ENCODE peak calls at places on chromosome 19, in four cellular contexts. I, O, Y and N are unnamed samples.

GRCh38 chr19:55289117-55289796 is 5.5 kb downstream of the BRSK1 start:
- DNase-seq in I (peak), O (no peak), Y (no peak), N (no peak)

GRCh38 chr19:49818691-49819331 is 722 bp downstream of the MED25 start:
- DNase-seq in I (no peak), O (no peak), Y (no peak), N (no peak)

GRCh38 chr19:15194938-15195337 is 5.9 kb downstream of the NOTCH3 start:
- DNase-seq in I (no peak), O (no peak), Y (no peak), N (no peak)

GRCh38 chr19:29988351-29988750 is 46.3 kb downstream of the URI1 start:
- DNase-seq in I (no peak), O (no peak), Y (peak), N (no peak)

GRCh38 chr19:35209646-35210045 is 18.9 kb downstream of the FAM187B start:
- DNase-seq in I (no peak), O (no peak), Y (no peak), N (no peak)

GRCh38 chr19:44643605-44644390 is at the start of gene PVR:
- DNase-seq in I (peak), O (no peak), Y (peak), N (peak)

GRCh38 chr19:46746281-46746965 is at the start of gene STRN4:
- DNase-seq in I (peak), O (no peak), Y (no peak), N (no peak)

GRCh38 chr19:10872551-10873107 is 1.3 kb downstream of the CARM1 start:
- DNase-seq in I (no peak), O (no peak), Y (no peak), N (no peak)

GRCh38 chr19:16824658-16825311 is 4.4 kb upstream of the SIN3B start:
- DNase-seq in I (no peak), O (no peak), Y (no peak), N (no peak)

GRCh38 chr19:30492581-30492980 is 120.4 kb downstream of the ZNF536 start:
- DNase-seq in I (no peak), O (no peak), Y (no peak), N (no peak)

GRCh38 chr19:40365613-40366401 is 17.3 kb downstream of the PLD3 start:
- DNase-seq in I (peak), O (no peak), Y (no peak), N (peak)

GRCh38 chr19:45130888-45131615 is 29.7 kb downstream of the NKPD1 start:
- DNase-seq in I (no peak), O (no peak), Y (peak), N (peak)

DNA sequence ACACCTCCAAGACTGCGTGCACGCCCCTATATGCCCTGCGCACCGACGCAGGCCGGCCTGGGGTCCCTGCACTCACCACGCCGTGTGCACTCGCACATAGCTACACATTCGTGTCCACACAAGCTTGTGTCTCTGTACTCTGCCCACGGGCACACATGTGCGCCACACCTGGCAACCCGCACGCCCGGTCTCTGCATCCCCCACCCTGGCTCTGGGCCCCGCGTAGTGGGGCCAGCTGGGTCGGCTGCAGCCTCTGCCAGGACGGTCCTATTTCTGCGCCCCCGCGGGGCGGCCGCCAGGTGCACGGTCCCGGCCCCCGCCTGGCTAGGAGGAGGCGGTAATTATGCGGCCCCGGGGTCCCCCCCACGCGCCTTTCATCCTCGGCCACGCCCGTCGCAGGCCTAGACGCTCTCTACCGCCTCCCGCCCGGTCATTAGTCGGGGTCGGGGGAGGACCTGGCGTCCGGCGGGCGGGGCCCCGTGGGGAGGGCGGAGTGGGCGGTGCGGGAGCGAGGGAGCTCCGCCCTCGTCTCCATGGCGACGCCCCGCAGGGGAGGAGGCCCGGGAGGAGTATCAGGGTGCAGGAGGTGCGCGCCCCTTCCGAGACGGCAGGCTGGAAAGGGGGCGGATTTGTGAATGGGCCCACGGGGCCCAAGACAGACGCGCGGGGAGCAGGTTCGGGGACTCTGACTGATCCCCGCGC is 2.9 kb upstream of the CIRBP start:
- DNase-seq in I (peak), O (no peak), Y (peak), N (peak)
- TF ChIP-seq PBX3 in I (no peak), O (no peak), Y (no peak), N (no peak)

GRCh38 chr19:19362075-19362474 is 41.4 kb downstream of the MAU2 start:
- DNase-seq in I (no peak), O (no peak), Y (no peak), N (no peak)
- TF ChIP-seq PBX3 in I (no peak), O (no peak), Y (no peak), N (no peak)

GRCh38 chr19:56291857-56292256 is 19.3 kb downstream of the EDDM13 start:
- DNase-seq in I (no peak), O (no peak), Y (no peak), N (no peak)

GRCh38 chr19:56297010-56297409 is 17.6 kb downstream of the ZSCAN5A start:
- DNase-seq in I (no peak), O (no peak), Y (no peak), N (no peak)

GRCh38 chr19:56299688-56300087 is 15.0 kb downstream of the ZSCAN5A start:
- DNase-seq in I (no peak), O (no peak), Y (no peak), N (no peak)

GRCh38 chr19:56294557-56294956 is 20.1 kb downstream of the ZSCAN5A start:
- DNase-seq in I (no peak), O (no peak), Y (no peak), N (no peak)

GRCh38 chr19:56295531-56296455 is 18.8 kb downstream of the ZSCAN5A start:
- DNase-seq in I (no peak), O (no peak), Y (no peak), N (no peak)
- TF ChIP-seq PBX3 in I (no peak), O (no peak), Y (no peak), N (no peak)

GRCh38 chr19:19909654-19910053 is 8.9 kb downstream of the ZNF93 start:
- DNase-seq in I (no peak), O (no peak), Y (no peak), N (no peak)

GRCh38 chr19:19911150-19911549 is 10.4 kb downstream of the ZNF93 start:
- DNase-seq in I (no peak), O (no peak), Y (no peak), N (no peak)
- TF ChIP-seq PBX3 in I (peak), O (no peak), Y (no peak), N (no peak)

DNA sequence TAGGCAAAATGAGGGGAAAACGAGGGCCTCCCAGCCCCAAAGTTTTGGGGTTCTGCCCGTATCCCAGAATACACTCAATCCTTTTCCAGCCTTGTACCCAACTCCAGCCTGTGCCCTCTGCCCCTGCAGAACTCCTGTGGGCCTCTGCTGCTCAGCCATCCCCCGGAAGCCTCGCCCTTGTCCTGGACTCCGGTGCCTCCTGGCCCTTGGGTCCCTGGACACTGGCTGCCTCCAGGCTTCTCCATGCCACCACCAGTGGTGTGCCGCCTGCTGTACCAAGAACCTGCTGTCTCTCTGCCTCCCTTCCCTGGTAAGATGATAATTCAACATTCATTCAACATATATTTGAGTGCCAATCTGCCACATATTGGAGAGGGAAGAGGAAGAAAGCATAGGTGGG is 3.8 kb downstream of the DMRTC2 start:
- DNase-seq in I (no peak), O (no peak), Y (no peak), N (no peak)
- TF ChIP-seq PBX3 in I (no peak), O (no peak), Y (no peak), N (no peak)

GRCh38 chr19:5145521-5146511 is 176.9 kb downstream of the KDM4B start:
- DNase-seq in I (no peak), O (no peak), Y (no peak), N (no peak)
- TF ChIP-seq PBX3 in I (no peak), O (no peak), Y (no peak), N (no peak)